ENCODE peak calls at places on chromosomes 13 and 19, in ten cellular contexts. T is Panc1, Y is spleen, E is HCT116, D is HL-60, C is stomach, Z is H1, W is transverse colon, A is GM23338, U is HepG2. B is an unnamed sample.

GRCh38 chr13:25286308-25286968 is 850 bp downstream of the MTMR6 start:
- DNase-seq in U (peak), C (no peak), D (peak), Z (no peak), T (no peak), Y (no peak), E (no peak), A (peak), W (peak), B (no peak)

GRCh38 chr19:24048261-24048660 is 38.7 kb upstream of the ZNF254 start:
- DNase-seq in A (peak), W (no peak), Z (no peak), D (no peak), C (no peak), T (no peak), Y (no peak), U (no peak), E (no peak), B (no peak)

GRCh38 chr19:32339988-32340874 is 5.2 kb upstream of the ZNF507 start:
- DNase-seq in Y (peak), T (peak), A (peak), W (peak), Z (no peak), D (peak), U (peak), C (peak), E (no peak), B (peak)

GRCh38 chr13:73870970-73871935 is 263.0 kb downstream of the KLF12 start:
- DNase-seq in A (peak), Y (no peak), W (no peak), T (no peak), D (no peak), Z (no peak), E (no peak), C (no peak), U (no peak), B (no peak)

GRCh38 chr13:21483748-21484147 is 24.6 kb upstream of the ZDHHC20 start:
- DNase-seq in Z (no peak), Y (no peak), A (no peak), C (no peak), E (no peak), U (no peak), D (no peak), W (no peak), T (no peak), B (peak)

GRCh38 chr13:46858776-46859175 is 38.1 kb downstream of the HTR2A start:
- DNase-seq in E (no peak), A (no peak), C (no peak), Y (no peak), Z (no peak), D (no peak), W (no peak), T (no peak), U (no peak), B (no peak)

GRCh38 chr19:29212614-29213573 is at the start of gene UQCRFS1:
- DNase-seq in Z (peak), A (peak), U (peak), T (peak), W (peak), E (peak), D (peak), Y (peak), C (peak), B (peak)

GRCh38 chr19:10568444-10568825 is 344 bp downstream of the CDKN2D start:
- DNase-seq in W (peak), A (peak), U (no peak), E (no peak), T (no peak), Y (no peak), C (peak), Z (no peak), D (peak), B (peak)

GRCh38 chr19:13022859-13023636 is 27.8 kb downstream of the NFIX start:
- DNase-seq in T (no peak), C (peak), D (no peak), Z (no peak), U (peak), Y (no peak), A (peak), E (no peak), W (peak), B (no peak)

GRCh38 chr19:7930765-7931164 is 4.8 kb upstream of the CTXN1 start:
- DNase-seq in A (no peak), E (no peak), T (no peak), C (no peak), U (no peak), D (no peak), Z (no peak), W (no peak), Y (no peak), B (no peak)

GRCh38 chr13:102310691-102311432 is 91.0 kb downstream of the FGF14 start:
- DNase-seq in U (no peak), E (no peak), C (no peak), A (no peak), T (no peak), D (no peak), Y (no peak), W (no peak), Z (no peak), B (no peak)

GRCh38 chr13:76758738-76759137 is 127.5 kb downstream of the KCTD12 start:
- DNase-seq in E (no peak), Z (no peak), U (no peak), W (no peak), Y (no peak), T (no peak), A (no peak), D (no peak), C (no peak), B (no peak)

GRCh38 chr13:76751278-76751677 is 134.9 kb downstream of the KCTD12 start:
- DNase-seq in D (no peak), T (no peak), W (no peak), Y (no peak), U (no peak), C (no peak), A (no peak), E (no peak), Z (no peak), B (no peak)

GRCh38 chr13:76758257-76758656 is 127.9 kb downstream of the KCTD12 start:
- DNase-seq in E (no peak), Z (no peak), A (no peak), C (no peak), W (no peak), Y (no peak), D (no peak), U (no peak), T (no peak), B (no peak)

GRCh38 chr13:76759877-76760276 is 126.3 kb downstream of the KCTD12 start:
- DNase-seq in U (no peak), Y (no peak), Z (no peak), W (no peak), D (no peak), E (no peak), T (no peak), A (no peak), C (no peak), B (no peak)

GRCh38 chr13:76754414-76754813 is 131.8 kb downstream of the KCTD12 start:
- DNase-seq in E (no peak), Z (no peak), U (no peak), D (no peak), T (no peak), A (no peak), W (no peak), Y (no peak), C (no peak), B (no peak)
- H3K4me3 ChIP-seq in E (no peak), Z (no peak), U (no peak), D (no peak), T (no peak), A (no peak), W (no peak), Y (no peak), C (no peak), B (no peak)

DNA sequence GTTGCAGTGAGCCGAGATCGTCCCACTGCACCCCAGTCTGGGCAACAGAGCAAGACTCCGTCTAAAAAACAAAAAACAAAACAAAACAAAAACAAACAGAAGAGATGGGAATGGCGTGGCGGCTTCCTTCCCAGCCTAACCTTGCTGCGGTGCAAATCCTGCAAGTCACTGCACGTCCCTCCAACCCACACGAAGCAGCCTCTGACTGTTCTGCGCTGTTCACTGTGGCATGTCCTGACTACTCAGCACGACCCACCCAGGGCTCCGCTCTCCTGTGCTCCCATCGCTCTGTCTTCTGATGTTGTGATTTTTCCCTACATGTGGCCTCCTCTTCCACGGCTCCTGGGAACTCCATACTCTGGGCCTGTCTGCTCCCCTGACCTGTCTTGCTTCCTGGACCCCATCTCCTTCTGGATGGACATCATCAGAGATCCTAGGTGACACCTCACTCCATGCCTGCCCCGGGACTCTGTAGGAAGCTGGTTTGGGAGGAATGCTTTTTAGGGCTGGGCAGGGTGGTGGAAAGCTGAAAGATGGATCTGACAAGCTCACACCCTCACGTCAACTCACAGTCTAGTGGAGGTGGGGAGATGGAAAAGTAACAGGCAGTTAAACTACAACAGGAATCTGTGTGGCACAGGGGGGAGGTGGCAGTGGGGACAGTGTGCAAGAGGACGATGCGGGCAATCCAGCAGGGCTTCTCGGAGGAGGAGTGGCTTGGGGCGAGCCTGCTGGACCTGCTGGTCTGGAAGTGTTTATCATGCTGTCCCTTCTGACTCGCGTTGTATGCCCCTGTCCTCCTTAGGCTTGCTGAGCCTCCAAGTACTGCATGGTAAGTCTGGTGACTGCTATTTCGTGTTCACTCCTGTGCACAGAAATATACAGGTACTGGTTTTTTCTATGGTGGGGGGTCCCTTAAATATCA is 18.8 kb downstream of the ZSCAN5A start:
- DNase-seq in T (no peak), Y (no peak), W (no peak), A (peak), E (no peak), C (no peak), D (no peak), U (no peak), Z (no peak), B (no peak)
- TF ChIP-seq POLR2AphosphoS5 in T (no peak), Y (no peak), W (no peak), A (no peak), E (no peak), C (no peak), D (no peak), U (no peak), Z (no peak), B (no peak)

DNA sequence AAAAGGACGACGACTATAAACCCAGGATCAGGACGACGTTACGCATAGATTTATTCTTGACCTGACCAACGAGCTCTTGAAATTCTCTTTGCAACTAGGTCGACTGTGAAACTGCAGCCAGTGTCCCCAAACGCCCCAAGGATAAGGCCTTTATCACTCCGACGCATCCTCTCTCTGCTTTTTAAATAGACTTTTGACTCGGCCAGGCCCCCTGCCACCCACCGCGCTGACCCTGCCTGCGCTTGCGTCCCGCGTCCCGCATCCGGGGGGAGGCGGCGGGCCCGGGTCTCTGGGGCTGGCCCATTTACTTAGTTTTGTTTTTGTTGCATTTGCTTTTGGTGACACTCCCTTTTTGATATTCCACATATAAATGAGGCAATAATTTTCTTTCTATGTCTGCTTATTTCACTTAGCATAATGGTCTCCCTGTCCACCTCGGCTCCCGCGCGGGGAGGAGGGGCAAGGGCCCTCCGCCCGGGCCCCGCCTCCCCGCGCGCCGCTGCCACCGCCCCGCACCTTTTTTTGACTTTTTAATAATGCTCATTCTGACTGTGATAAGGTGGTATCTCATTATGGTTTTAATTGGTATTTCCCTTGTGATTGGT is 17.5 kb downstream of the RB1 start:
- DNase-seq in Y (peak), D (no peak), W (no peak), U (no peak), E (no peak), A (no peak), C (no peak), Z (no peak), T (no peak), B (peak)
- H3K4me3 ChIP-seq in Y (peak), D (no peak), W (peak), U (no peak), E (no peak), A (no peak), C (peak), Z (no peak), T (no peak), B (peak)

GRCh38 chr19:4831351-4832340 is at the start of gene TICAM1:
- DNase-seq in U (no peak), W (peak), C (peak), A (peak), T (no peak), Z (no peak), Y (peak), E (no peak), D (peak), B (peak)
- TF ChIP-seq POLR2AphosphoS5 in U (no peak), W (peak), C (peak), A (no peak), T (peak), Z (no peak), Y (peak), E (peak), D (peak), B (peak)

GRCh38 chr19:3784607-3785463 is 1.3 kb downstream of the MATK start:
- DNase-seq in C (no peak), T (no peak), U (no peak), W (no peak), Z (no peak), D (no peak), A (no peak), E (no peak), Y (no peak), B (no peak)

GRCh38 chr19:3782903-3783302 is 3.3 kb downstream of the MATK start:
- DNase-seq in Y (no peak), Z (no peak), U (no peak), T (no peak), W (no peak), C (no peak), D (no peak), E (no peak), A (no peak), B (no peak)

GRCh38 chr19:3785938-3786824 is at the start of gene MATK:
- DNase-seq in Y (peak), C (no peak), Z (no peak), A (peak), D (peak), U (no peak), E (no peak), T (no peak), W (no peak), B (peak)

GRCh38 chr19:3783660-3784584 is 2.3 kb downstream of the MATK start:
- DNase-seq in W (no peak), Z (no peak), A (peak), C (no peak), T (no peak), D (no peak), E (no peak), Y (peak), U (peak), B (no peak)

DNA sequence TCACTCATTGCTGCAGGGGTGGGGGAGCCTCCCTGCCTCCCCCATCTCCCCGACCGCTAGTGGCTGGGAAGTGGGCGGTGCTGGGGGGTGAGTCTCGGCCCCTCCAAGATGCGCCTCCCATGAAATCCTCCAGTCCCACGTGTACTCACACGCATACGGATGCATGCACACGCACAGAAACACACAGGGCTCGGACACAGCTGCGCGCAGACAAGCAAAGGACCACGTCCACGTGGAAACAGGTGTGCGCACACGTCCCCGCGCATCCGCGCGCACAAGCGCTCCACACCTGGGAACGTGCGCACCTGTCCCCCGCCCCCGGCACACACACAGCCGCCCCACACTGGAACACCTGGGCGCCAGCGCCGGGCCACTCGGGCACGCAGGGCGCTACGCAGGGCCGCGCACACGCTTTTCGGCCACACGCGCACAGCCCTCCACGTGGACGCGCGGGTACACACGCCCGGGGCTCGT is 680 bp downstream of the MATK start:
- DNase-seq in D (peak), E (no peak), Y (peak), W (no peak), U (no peak), Z (no peak), C (no peak), A (no peak), T (no peak), B (no peak)
- H3K4me3 ChIP-seq in D (peak), E (no peak), Y (peak), W (peak), U (peak), Z (peak), C (peak), A (peak), T (no peak), B (peak)

DNA sequence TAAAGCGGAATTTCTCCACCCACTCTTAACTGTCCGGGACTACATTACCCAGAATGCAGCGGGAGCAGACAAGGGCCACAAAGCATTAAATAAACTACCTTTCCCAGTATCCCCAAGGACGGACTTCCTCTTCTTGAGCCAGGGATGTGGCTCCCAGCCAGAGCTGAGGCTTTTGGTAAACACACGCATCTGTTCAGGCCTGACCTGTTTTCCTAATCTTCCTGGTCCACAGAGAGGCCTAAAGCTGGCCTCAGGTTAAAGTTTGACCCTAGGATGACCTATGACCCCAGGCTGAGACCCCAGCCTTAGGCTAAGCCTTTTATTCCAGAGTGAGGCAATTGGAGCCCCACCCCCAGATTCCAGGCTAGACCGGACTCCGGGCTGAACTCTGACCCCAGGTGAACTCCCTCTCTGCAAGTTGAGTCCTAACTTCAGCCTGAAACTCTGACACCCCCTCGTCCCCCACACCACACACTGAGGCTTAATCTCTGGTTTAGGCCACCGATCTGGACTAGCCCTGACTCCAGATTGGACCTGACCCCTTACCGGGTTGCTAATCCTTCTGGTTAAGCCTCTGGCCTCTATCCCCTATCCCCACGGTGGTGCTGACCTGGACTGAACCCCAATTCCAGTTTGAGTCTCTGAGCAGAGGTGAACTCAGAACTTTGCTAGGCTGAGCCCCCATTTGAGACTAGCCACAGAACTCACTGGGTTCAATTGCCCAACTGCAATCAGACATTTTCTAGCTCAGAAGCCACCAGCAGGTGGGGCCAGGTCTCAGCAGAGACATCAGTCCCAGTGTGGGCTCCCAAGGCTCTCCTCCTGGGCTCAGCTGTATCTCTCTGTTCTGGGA is 719 bp upstream of the GPR108 start:
- DNase-seq in A (peak), T (peak), W (peak), Y (peak), U (peak), C (peak), E (no peak), D (peak), Z (no peak), B (no peak)
- TF ChIP-seq POLR2AphosphoS5 in A (peak), T (no peak), W (peak), Y (peak), U (no peak), C (peak), E (peak), D (no peak), Z (no peak), B (peak)

GRCh38 chr13:44373247-44373600 is 400 bp upstream of the SERP2 start:
- DNase-seq in C (no peak), Y (no peak), T (no peak), E (no peak), W (no peak), Z (no peak), A (peak), D (no peak), U (no peak), B (no peak)
- H3K4me3 ChIP-seq in C (peak), Y (peak), T (peak), E (no peak), W (peak), Z (peak), A (peak), D (no peak), U (no peak), B (peak)

DNA sequence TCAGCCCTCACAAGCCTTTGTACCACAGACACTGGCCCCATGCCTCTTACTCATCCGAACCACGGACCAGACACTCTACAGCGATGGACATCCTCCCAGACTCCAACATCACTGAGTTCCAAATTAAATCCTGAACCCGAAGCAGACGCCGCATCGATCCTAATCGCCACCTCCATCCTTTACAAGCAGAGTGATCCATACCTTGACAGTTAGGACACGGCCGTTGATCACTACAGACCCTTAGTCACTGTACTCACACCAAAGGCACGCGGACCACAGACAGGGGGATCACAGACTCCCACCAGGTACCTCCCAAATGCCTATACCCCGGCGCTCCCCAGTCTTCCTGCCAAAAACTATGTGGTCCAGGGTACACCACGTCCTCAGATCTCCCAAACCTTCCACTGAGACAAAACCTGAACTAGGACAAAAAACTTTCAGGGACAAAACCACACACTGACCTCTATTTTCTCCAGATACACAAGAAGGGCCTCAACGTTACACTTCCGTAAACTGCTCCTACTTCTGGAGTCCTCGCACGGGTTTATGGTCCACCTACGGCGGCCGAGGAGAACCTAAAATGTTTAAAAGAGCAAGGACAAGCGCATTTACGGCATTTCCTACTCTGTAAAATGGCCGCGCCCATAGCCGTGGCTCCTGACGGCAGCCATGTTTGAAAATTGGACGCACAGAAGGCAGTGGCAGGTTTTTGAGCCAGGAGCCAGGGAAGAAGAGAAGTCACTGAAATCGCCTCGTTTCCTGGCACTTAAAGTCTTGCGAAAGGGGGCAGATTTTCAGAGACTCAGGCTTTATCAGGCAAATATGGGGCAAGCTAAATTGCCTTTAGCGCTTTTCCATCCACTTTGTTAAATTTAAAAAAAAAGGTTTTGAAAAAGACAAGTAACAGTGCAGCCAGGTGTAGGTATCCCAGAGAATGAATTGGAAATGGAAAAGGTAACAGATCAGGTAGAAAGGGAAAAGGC is at the start of gene ZNF350:
- DNase-seq in A (peak), Z (peak), Y (peak), U (peak), W (peak), E (peak), C (peak), T (peak), D (peak), B (peak)
- TF ChIP-seq POLR2AphosphoS5 in A (peak), Z (no peak), Y (peak), U (peak), W (peak), E (no peak), C (peak), T (peak), D (peak), B (peak)

GRCh38 chr19:53131085-53131484 is 1.6 kb downstream of the ZNF415 start:
- DNase-seq in W (no peak), A (peak), C (no peak), E (no peak), Z (no peak), U (no peak), Y (no peak), D (no peak), T (no peak), B (no peak)
- H3K4me3 ChIP-seq in W (no peak), A (peak), C (no peak), E (no peak), Z (no peak), U (no peak), Y (no peak), D (no peak), T (no peak), B (no peak)

B was measured in upper lobe of left lung.